ENCODE peak calls at places on chromosomes 2 and 18, in seven cellular contexts. One of them, this sample, is unnamed.

GRCh38 chr2:223469270-223470057 is 132.7 kb downstream of the SCG2 start:
- DNase-seq in smooth muscle cell of the brain vasculature: no peak
- DNase-seq in HT1080: peak; percentile 78
- DNase-seq in ELR: peak; percentile 91
- DNase-seq in fibroblast of pulmonary artery: peak; percentile 76
- DNase-seq in neural progenitor cell: no peak
- DNase-seq in epithelial cell of proximal tubule: peak; percentile 99
- DNase-seq in this sample: peak; percentile 37

GRCh38 chr2:120289221-120289906 is 36.7 kb downstream of the RALB start:
- DNase-seq in HT1080: no peak
- DNase-seq in smooth muscle cell of the brain vasculature: no peak
- DNase-seq in epithelial cell of proximal tubule: no peak
- DNase-seq in fibroblast of pulmonary artery: peak; percentile 19
- DNase-seq in neural progenitor cell: no peak
- DNase-seq in ELR: peak; percentile 20
- DNase-seq in this sample: no peak

GRCh38 chr18:27967938-27968803 is 208.8 kb downstream of the CDH2 start:
- DNase-seq in ELR: no peak
- DNase-seq in HT1080: no peak
- DNase-seq in smooth muscle cell of the brain vasculature: no peak
- DNase-seq in neural progenitor cell: no peak
- DNase-seq in fibroblast of pulmonary artery: peak; percentile 18
- DNase-seq in epithelial cell of proximal tubule: no peak
- DNase-seq in this sample: no peak

GRCh38 chr2:161312996-161313395 is 4.8 kb downstream of the PSMD14 start:
- DNase-seq in ELR: peak; percentile 63
- DNase-seq in neural progenitor cell: no peak
- DNase-seq in fibroblast of pulmonary artery: peak; percentile 14
- DNase-seq in HT1080: peak; percentile 36
- DNase-seq in smooth muscle cell of the brain vasculature: no peak
- DNase-seq in epithelial cell of proximal tubule: peak; percentile 42
- DNase-seq in this sample: no peak

GRCh38 chr18:48949051-48949605 is 1.6 kb downstream of the SMAD7 start:
- DNase-seq in fibroblast of pulmonary artery: peak; percentile 34
- DNase-seq in smooth muscle cell of the brain vasculature: no peak
- DNase-seq in neural progenitor cell: peak; percentile 47
- DNase-seq in HT1080: peak; percentile 62
- DNase-seq in ELR: peak; percentile 68
- DNase-seq in epithelial cell of proximal tubule: no peak
- DNase-seq in this sample: peak; percentile 39

GRCh38 chr2:2644040-2644439 is 313.0 kb upstream of the MYT1L start:
- DNase-seq in fibroblast of pulmonary artery: no peak
- DNase-seq in smooth muscle cell of the brain vasculature: no peak
- DNase-seq in neural progenitor cell: no peak
- DNase-seq in ELR: no peak
- DNase-seq in epithelial cell of proximal tubule: no peak
- DNase-seq in HT1080: no peak
- DNase-seq in this sample: no peak

GRCh38 chr2:170313636-170314348 is 135.8 kb downstream of the MYO3B start:
- DNase-seq in HT1080: peak; percentile 30
- DNase-seq in fibroblast of pulmonary artery: no peak
- DNase-seq in neural progenitor cell: no peak
- DNase-seq in ELR: no peak
- DNase-seq in smooth muscle cell of the brain vasculature: no peak
- DNase-seq in epithelial cell of proximal tubule: no peak
- DNase-seq in this sample: no peak

GRCh38 chr2:97740590-97741182 is 27.3 kb downstream of the ZAP70 start:
- DNase-seq in smooth muscle cell of the brain vasculature: no peak
- DNase-seq in neural progenitor cell: peak; percentile 71
- DNase-seq in epithelial cell of proximal tubule: no peak
- DNase-seq in ELR: peak; percentile 49
- DNase-seq in fibroblast of pulmonary artery: peak; percentile 45
- DNase-seq in HT1080: no peak
- DNase-seq in this sample: peak; percentile 91

This sample was measured in WERI-Rb-1.